ENCODE peak calls at places on chromosomes 2 and 18, in six cellular contexts. E is NCI-H2029, O is HAP-1, I is aorta, M is endothelial cell, Q is nucleus accumbens. B is an unnamed sample.
A peak's percentile ranks its signal among the peaks of the same experiment; 100 is the strongest.

GRCh38 chr2:48165066-48165753 is 258.9 kb upstream of the FBXO11 start:
- DNase-seq in M (no peak), I (no peak), O (no peak), Q (no peak), E (no peak), B (no peak)

GRCh38 chr2:19073522-19073921 is 284.9 kb downstream of the OSR1 start:
- DNase-seq in M (no peak), O (no peak), E (peak; percentile 51), Q (no peak), I (no peak), B (no peak)

GRCh38 chr2:50820176-50820575 is 211.8 kb downstream of the NRXN1 start:
- DNase-seq in M (no peak), O (no peak), I (no peak), E (no peak), Q (no peak), B (no peak)

GRCh38 chr2:46997884-46998283 is 82.3 kb upstream of the MCFD2 start:
- DNase-seq in O (no peak), Q (no peak), M (no peak), I (no peak), E (no peak), B (no peak)

GRCh38 chr2:82282111-82282882 is 1977.7 kb upstream of the LRRTM1 start:
- DNase-seq in Q (no peak), M (peak; percentile 35), E (no peak), O (peak; percentile 27), I (no peak), B (no peak)

GRCh38 chr18:55694291-55694690 is 106.3 kb upstream of the TCF4 start:
- DNase-seq in E (no peak), Q (no peak), I (no peak), O (no peak), M (no peak), B (no peak)

GRCh38 chr2:30361751-30362394 is 85.2 kb upstream of the LCLAT1 start:
- DNase-seq in Q (no peak), O (no peak), M (no peak), I (no peak), E (no peak), B (no peak)

GRCh38 chr18:6683112-6683876 is 46.2 kb upstream of the ARHGAP28 start:
- DNase-seq in O (no peak), Q (no peak), E (peak; percentile 49), M (no peak), I (no peak), B (no peak)

GRCh38 chr2:219161097-219161496 is 482 bp upstream of the NHEJ1 start:
- DNase-seq in I (no peak), O (no peak), Q (no peak), E (no peak), M (no peak), B (no peak)

GRCh38 chr2:15546297-15547098 is 14.6 kb downstream of the NBAS start:
- DNase-seq in E (no peak), M (peak; percentile 28), O (peak; percentile 9), I (no peak), Q (no peak), B (no peak)

GRCh38 chr2:213846856-213847255 is 562.6 kb downstream of the SPAG16 start:
- DNase-seq in Q (no peak), E (peak; percentile 24), O (no peak), I (no peak), M (no peak), B (no peak)

GRCh38 chr2:231597014-231597611 is 4.4 kb downstream of the TEX44 start:
- DNase-seq in I (peak; percentile 86), O (no peak), Q (peak; percentile 76), M (no peak), E (no peak), B (peak; percentile 94)

GRCh38 chr2:12697617-12698016 is 19.1 kb upstream of the TRIB2 start:
- DNase-seq in Q (no peak), O (no peak), I (no peak), M (no peak), E (no peak), B (no peak)

GRCh38 chr2:130755234-130756040 is at the start of gene AMER3:
- DNase-seq in I (no peak), Q (no peak), E (peak; percentile 47), M (no peak), O (peak; percentile 25), B (no peak)

GRCh38 chr2:222730346-222731065 is 59.0 kb downstream of the MOGAT1 start:
- DNase-seq in O (peak; percentile 25), E (no peak), Q (no peak), M (no peak), I (no peak), B (no peak)

GRCh38 chr18:23943104-23943503 is 71.5 kb upstream of the TTC39C start:
- DNase-seq in Q (no peak), M (no peak), I (no peak), O (no peak), E (no peak), B (no peak)

GRCh38 chr2:207867075-207867474 is 97.4 kb upstream of the FZD5 start:
- DNase-seq in E (no peak), O (no peak), Q (no peak), M (no peak), I (no peak), B (no peak)

GRCh38 chr2:128696421-128696820 is 377.8 kb upstream of the HS6ST1 start:
- DNase-seq in I (no peak), O (no peak), Q (no peak), M (no peak), E (no peak), B (no peak)

GRCh38 chr2:84854835-84855234 is 26.0 kb downstream of the TRABD2A start:
- DNase-seq in O (no peak), E (no peak), M (no peak), Q (no peak), I (no peak), B (no peak)

GRCh38 chr18:2442726-2443275 is 128.5 kb downstream of the METTL4 start:
- DNase-seq in E (no peak), Q (no peak), I (no peak), M (no peak), O (no peak), B (no peak)

GRCh38 chr2:120436885-120437603 is 91.1 kb downstream of the INHBB start:
- DNase-seq in E (peak; percentile 69), O (peak; percentile 34), I (no peak), M (peak; percentile 46), Q (no peak), B (no peak)

GRCh38 chr2:112136081-112136480 is 2.1 kb upstream of the FBLN7 start:
- DNase-seq in I (no peak), E (no peak), O (no peak), Q (no peak), M (no peak), B (no peak)

GRCh38 chr2:40317047-40317446 is 134.8 kb downstream of the SLC8A1 start:
- DNase-seq in E (no peak), M (no peak), Q (no peak), O (no peak), I (no peak), B (no peak)

GRCh38 chr2:219688560-219689445 is 61.4 kb downstream of the SLC4A3 start:
- DNase-seq in M (no peak), E (no peak), I (peak; percentile 76), O (peak; percentile 21), Q (no peak), B (no peak)

GRCh38 chr2:190819835-190820234 is 60.8 kb upstream of the GLS start:
- DNase-seq in M (no peak), Q (no peak), E (no peak), O (no peak), I (no peak), B (no peak)

GRCh38 chr2:2746731-2747130 is 415.7 kb upstream of the MYT1L start:
- DNase-seq in M (no peak), Q (no peak), O (no peak), E (no peak), I (no peak), B (peak; percentile 18)